ENCODE peak calls at places on chromosome 9, in four cellular contexts. A, P, F and U are unnamed samples.

GRCh38 chr9:38075272-38075671 is 6.2 kb upstream of the SHB start:
- DNase-seq in A (no peak), P (no peak), F (no peak), U (peak)

GRCh38 chr9:80028501-80028900 is 456.7 kb downstream of the TLE4 start:
- DNase-seq in P (no peak), F (no peak), A (no peak), U (no peak)

GRCh38 chr9:38018964-38019602 is 49.9 kb downstream of the SHB start:
- DNase-seq in A (no peak), P (no peak), F (no peak), U (peak)

GRCh38 chr9:98254236-98255063 is 999 bp downstream of the TBC1D2 start:
- DNase-seq in P (no peak), A (no peak), F (no peak), U (no peak)

GRCh38 chr9:2955616-2956015 is 111.7 kb upstream of the PUM3 start:
- DNase-seq in P (no peak), F (no peak), A (no peak), U (no peak)

GRCh38 chr9:122096620-122097415 is 3.7 kb upstream of the TTLL11 start:
- DNase-seq in P (no peak), F (no peak), A (no peak), U (no peak)

GRCh38 chr9:109488791-109489492 is 9.2 kb downstream of the PTPN3 start:
- DNase-seq in P (no peak), F (no peak), A (no peak), U (no peak)

GRCh38 chr9:127209948-127210621 is 54.5 kb upstream of the GARNL3 start:
- DNase-seq in P (no peak), F (peak), A (peak), U (no peak)

GRCh38 chr9:87713278-87713989 is 12.5 kb upstream of the CTSL start:
- DNase-seq in P (no peak), F (peak), A (no peak), U (peak)

GRCh38 chr9:23447166-23447565 is 378.9 kb downstream of the ELAVL2 start:
- DNase-seq in F (no peak), P (no peak), A (no peak), U (no peak)

GRCh38 chr9:34579819-34580185 is 9.7 kb downstream of the CNTFR start:
- DNase-seq in F (no peak), A (no peak), P (no peak), U (no peak)

GRCh38 chr9:137242329-137243204 is 1.5 kb downstream of the TUBB4B start:
- DNase-seq in A (no peak), F (no peak), P (no peak), U (no peak)

GRCh38 chr9:1458503-1458902 is 408.3 kb downstream of the DMRT2 start:
- DNase-seq in A (no peak), P (peak), F (no peak), U (no peak)

GRCh38 chr9:125203259-125203658 is 2.9 kb downstream of the RABEPK start:
- DNase-seq in F (no peak), P (no peak), A (no peak), U (no peak)

GRCh38 chr9:25377039-25377438 is 301.2 kb downstream of the TUSC1 start:
- DNase-seq in F (peak), P (no peak), A (no peak), U (no peak)

GRCh38 chr9:18694959-18695668 is 221.2 kb downstream of the ADAMTSL1 start:
- DNase-seq in A (no peak), P (no peak), F (no peak), U (no peak)

GRCh38 chr9:72579190-72579589 is 57.8 kb downstream of the TMC1 start:
- DNase-seq in A (no peak), P (no peak), F (peak), U (peak)

GRCh38 chr9:95316274-95316673 is 1.2 kb downstream of the FANCC start:
- DNase-seq in P (no peak), F (no peak), A (no peak), U (no peak)

GRCh38 chr9:118961857-118962256 is 407.4 kb downstream of the BRINP1 start:
- DNase-seq in A (no peak), P (no peak), F (no peak), U (no peak)

GRCh38 chr9:134356496-134357470 is 30.5 kb downstream of the RXRA start:
- DNase-seq in A (no peak), F (no peak), P (no peak), U (no peak)

GRCh38 chr9:81472701-81473100 is 216.6 kb downstream of the TLE1 start:
- DNase-seq in P (no peak), F (no peak), A (peak), U (no peak)

GRCh38 chr9:124277420-124277819 is 19.7 kb downstream of the NEK6 start:
- DNase-seq in A (no peak), F (no peak), P (no peak), U (no peak)

GRCh38 chr9:93677061-93677571 is 100.7 kb downstream of the PHF2 start:
- DNase-seq in P (no peak), F (peak), A (peak), U (peak)

GRCh38 chr9:137524597-137525317 is 25.4 kb downstream of the PNPLA7 start:
- DNase-seq in A (no peak), F (no peak), P (no peak), U (peak)

GRCh38 chr9:135410831-135411473 is 68.6 kb upstream of the PPP1R26 start:
- DNase-seq in P (no peak), A (no peak), F (peak), U (no peak)

GRCh38 chr9:19379283-19379682 is 753 bp downstream of the RPS6 start:
- DNase-seq in F (no peak), P (no peak), A (no peak), U (no peak)

GRCh38 chr9:133732351-133733073 is 5.6 kb downstream of the SARDH start:
- DNase-seq in F (peak), P (no peak), A (peak), U (no peak)

GRCh38 chr9:85741112-85741874 is 461 bp downstream of the AGTPBP1 start:
- DNase-seq in F (peak), P (peak), A (peak), U (peak)

GRCh38 chr9:91716239-91716638 is 233.8 kb downstream of the ROR2 start:
- DNase-seq in P (no peak), A (no peak), F (no peak), U (no peak)

GRCh38 chr9:127785933-127786772 is at the start of gene CDK9:
- DNase-seq in A (peak), F (peak), P (peak), U (peak)